ENCODE peak calls at places on chromosome 4, in five cellular contexts. E, K, O, N and S are unnamed samples.

GRCh38 chr4:3868146-3868840 is 102.1 kb downstream of the ADRA2C start:
- DNase-seq in E (no peak), K (no peak), O (peak; percentile 18), N (peak; percentile 23), S (no peak)

GRCh38 chr4:10091531-10092181 is 24.9 kb downstream of the WDR1 start:
- DNase-seq in E (peak; percentile 59), K (no peak), O (no peak), N (no peak), S (no peak)

GRCh38 chr4:78922207-78922606 is 17.0 kb downstream of the PAQR3 start:
- DNase-seq in E (no peak), K (peak; percentile 26), O (no peak), N (no peak), S (no peak)

GRCh38 chr4:152935661-152936445 is at the start of gene FHDC1:
- DNase-seq in E (no peak), K (no peak), O (peak; percentile 38), N (no peak), S (peak; percentile 85)

GRCh38 chr4:186485621-186486062 is 69.7 kb downstream of the MTNR1A start:
- DNase-seq in E (no peak), K (no peak), O (peak; percentile 24), N (no peak), S (no peak)

GRCh38 chr4:151766691-151767090 is 5.9 kb upstream of the GATB start:
- DNase-seq in E (no peak), K (no peak), O (no peak), N (no peak), S (no peak)

GRCh38 chr4:177505171-177505615 is 63.0 kb upstream of the AGA start:
- DNase-seq in E (no peak), K (no peak), O (no peak), N (no peak), S (no peak)

GRCh38 chr4:156557962-156558361 is 413.6 kb downstream of the PDGFC start:
- DNase-seq in E (no peak), K (no peak), O (no peak), N (no peak), S (no peak)

GRCh38 chr4:158099686-158100085 is 73.1 kb downstream of the GASK1B start:
- DNase-seq in E (no peak), K (no peak), O (no peak), N (no peak), S (no peak)

GRCh38 chr4:13461511-13461910 is 22.6 kb downstream of the RAB28 start:
- DNase-seq in E (no peak), K (no peak), O (no peak), N (no peak), S (no peak)

GRCh38 chr4:145852256-145852839 is 86.3 kb downstream of the ZNF827 start:
- DNase-seq in E (no peak), K (no peak), O (no peak), N (no peak), S (no peak)

GRCh38 chr4:5747746-5748365 is 36.9 kb downstream of the EVC start:
- DNase-seq in E (no peak), K (peak; percentile 96), O (peak; percentile 92), N (peak; percentile 98), S (no peak)

GRCh38 chr4:147793973-147794690 is 62.2 kb downstream of the ARHGAP10 start:
- DNase-seq in E (no peak), K (no peak), O (no peak), N (no peak), S (no peak)

GRCh38 chr4:44916406-44916805 is 190.1 kb upstream of the GNPDA2 start:
- DNase-seq in E (no peak), K (no peak), O (no peak), N (no peak), S (no peak)

GRCh38 chr4:13527983-13528822 is 16.1 kb downstream of the NKX3-2 start:
- DNase-seq in E (no peak), K (no peak), O (no peak), N (no peak), S (peak; percentile 4)

GRCh38 chr4:148007303-148007702 is 275.4 kb downstream of the ARHGAP10 start:
- DNase-seq in E (no peak), K (peak; percentile 97), O (peak; percentile 96), N (peak; percentile 96), S (no peak)

GRCh38 chr4:13947921-13948320 is 320.4 kb upstream of the BOD1L1 start:
- DNase-seq in E (no peak), K (no peak), O (no peak), N (no peak), S (no peak)

GRCh38 chr4:8205241-8205707 is 6.2 kb downstream of the SH3TC1 start:
- DNase-seq in E (peak; percentile 56), K (no peak), O (no peak), N (no peak), S (no peak)

GRCh38 chr4:30721353-30722091 is 1.4 kb downstream of the PCDH7 start:
- DNase-seq in E (peak; percentile 66), K (no peak), O (peak; percentile 43), N (no peak), S (peak; percentile 43)

GRCh38 chr4:156771171-156771837 is 200.3 kb downstream of the PDGFC start:
- DNase-seq in E (no peak), K (peak; percentile 76), O (peak; percentile 74), N (peak; percentile 28), S (peak; percentile 73)

GRCh38 chr4:160580581-160580980 is 1477.7 kb downstream of the RAPGEF2 start:
- DNase-seq in E (no peak), K (no peak), O (no peak), N (no peak), S (no peak)

GRCh38 chr4:113435893-113436292 is 325.6 kb downstream of the CAMK2D start:
- DNase-seq in E (no peak), K (peak; percentile 83), O (peak; percentile 81), N (peak; percentile 72), S (peak; percentile 37)

GRCh38 chr4:138118270-138118669 is 123.9 kb downstream of the SLC7A11 start:
- DNase-seq in E (no peak), K (no peak), O (no peak), N (no peak), S (no peak)

GRCh38 chr4:188146618-188147017 is 7.4 kb downstream of the TRIML1 start:
- DNase-seq in E (no peak), K (no peak), O (no peak), N (no peak), S (no peak)

GRCh38 chr4:4358093-4358840 is 28.6 kb upstream of the NSG1 start:
- DNase-seq in E (no peak), K (no peak), O (no peak), N (no peak), S (no peak)

GRCh38 chr4:26936284-26937065 is 75.8 kb downstream of the STIM2 start:
- DNase-seq in E (no peak), K (no peak), O (peak; percentile 31), N (peak; percentile 19), S (no peak)

GRCh38 chr4:183180096-183180495 is 81.0 kb downstream of the WWC2 start:
- DNase-seq in E (no peak), K (peak; percentile 42), O (no peak), N (no peak), S (no peak)

GRCh38 chr4:21991050-21991449 is 42.5 kb upstream of the KCNIP4 start:
- DNase-seq in E (no peak), K (no peak), O (peak; percentile 29), N (no peak), S (no peak)

GRCh38 chr4:111689214-111689613 is 456.0 kb upstream of the FAM241A start:
- DNase-seq in E (no peak), K (peak; percentile 69), O (peak; percentile 65), N (no peak), S (no peak)

GRCh38 chr4:47374477-47374876 is 89.0 kb downstream of the COMMD8 start:
- DNase-seq in E (no peak), K (peak; percentile 22), O (peak; percentile 85), N (no peak), S (no peak)

GRCh38 chr4:132382243-132382642 is 766.9 kb upstream of the PCDH10 start:
- DNase-seq in E (no peak), K (no peak), O (no peak), N (no peak), S (no peak)

GRCh38 chr4:113826431-113826830 is 64.9 kb upstream of the CAMK2D start:
- DNase-seq in E (no peak), K (no peak), O (no peak), N (no peak), S (no peak)

GRCh38 chr4:144647095-144647959 is 1.4 kb downstream of the HHIP start:
- DNase-seq in E (no peak), K (no peak), O (peak; percentile 38), N (peak; percentile 49), S (peak; percentile 26)

GRCh38 chr4:181528570-181529184 is 714.5 kb upstream of the TENM3 start:
- DNase-seq in E (peak; percentile 64), K (peak; percentile 29), O (peak; percentile 64), N (peak; percentile 65), S (peak; percentile 1)

GRCh38 chr4:76211769-76212168 is 1.9 kb downstream of the SCARB2 start:
- DNase-seq in E (no peak), K (no peak), O (no peak), N (no peak), S (no peak)